ENCODE peak calls at places on chromosomes 4 and X, in eight cellular contexts. One of them, this sample, is unnamed.

GRCh38 chr4:1492636-1493539 is 86.6 kb upstream of the NKX1-1 start:
- DNase-seq in activated B cell treated with CpG ODN at 0.5 μM for 24 hours: no peak
- DNase-seq in Caco-2: peak; percentile 21
- DNase-seq in lower leg skin: no peak
- DNase-seq in colonic mucosa: no peak
- DNase-seq in tibial artery: peak; percentile 48
- DNase-seq in RWPE2: peak; percentile 56
- DNase-seq in suprapubic skin: peak; percentile 49
- DNase-seq in this sample: no peak

GRCh38 chr4:73420615-73421014 is 15.4 kb upstream of the AFP start:
- DNase-seq in activated B cell treated with CpG ODN at 0.5 μM for 24 hours: no peak
- DNase-seq in Caco-2: no peak
- DNase-seq in lower leg skin: no peak
- DNase-seq in colonic mucosa: no peak
- DNase-seq in tibial artery: no peak
- DNase-seq in RWPE2: no peak
- DNase-seq in suprapubic skin: no peak
- DNase-seq in this sample: no peak

GRCh38 chr4:17577660-17578481 is 873 bp downstream of the LAP3 start:
- DNase-seq in activated B cell treated with CpG ODN at 0.5 μM for 24 hours: no peak
- DNase-seq in Caco-2: peak; percentile 42
- DNase-seq in lower leg skin: peak; percentile 23
- DNase-seq in colonic mucosa: peak; percentile 56
- DNase-seq in tibial artery: peak; percentile 77
- DNase-seq in RWPE2: no peak
- DNase-seq in suprapubic skin: peak; percentile 80
- DNase-seq in this sample: peak; percentile 29

GRCh38 chr4:28093071-28093470 is 1232.4 kb downstream of the STIM2 start:
- DNase-seq in activated B cell treated with CpG ODN at 0.5 μM for 24 hours: no peak
- DNase-seq in Caco-2: no peak
- DNase-seq in lower leg skin: no peak
- DNase-seq in colonic mucosa: no peak
- DNase-seq in tibial artery: no peak
- DNase-seq in RWPE2: no peak
- DNase-seq in suprapubic skin: no peak
- DNase-seq in this sample: no peak

GRCh38 chr4:163495900-163496299 is 1.4 kb downstream of the TMA16 start:
- DNase-seq in activated B cell treated with CpG ODN at 0.5 μM for 24 hours: no peak
- DNase-seq in Caco-2: no peak
- DNase-seq in lower leg skin: no peak
- DNase-seq in colonic mucosa: no peak
- DNase-seq in tibial artery: no peak
- DNase-seq in RWPE2: no peak
- DNase-seq in suprapubic skin: no peak
- DNase-seq in this sample: no peak

GRCh38 chrX:55342533-55343501 is 78.1 kb upstream of the PAGE3 start:
- DNase-seq in activated B cell treated with CpG ODN at 0.5 μM for 24 hours: no peak
- DNase-seq in Caco-2: no peak
- DNase-seq in lower leg skin: peak; percentile 13
- DNase-seq in colonic mucosa: peak; percentile 53
- DNase-seq in tibial artery: no peak
- DNase-seq in RWPE2: no peak
- DNase-seq in suprapubic skin: no peak
- DNase-seq in this sample: no peak

GRCh38 chrX:97389761-97390192 is 506.1 kb downstream of the RPA4 start:
- DNase-seq in activated B cell treated with CpG ODN at 0.5 μM for 24 hours: no peak
- DNase-seq in Caco-2: no peak
- DNase-seq in lower leg skin: no peak
- DNase-seq in colonic mucosa: no peak
- DNase-seq in tibial artery: no peak
- DNase-seq in RWPE2: no peak
- DNase-seq in suprapubic skin: no peak
- DNase-seq in this sample: no peak

GRCh38 chr4:15378493-15378892 is 49.3 kb upstream of the C1QTNF7 start:
- DNase-seq in activated B cell treated with CpG ODN at 0.5 μM for 24 hours: no peak
- DNase-seq in Caco-2: no peak
- DNase-seq in lower leg skin: no peak
- DNase-seq in colonic mucosa: no peak
- DNase-seq in tibial artery: no peak
- DNase-seq in RWPE2: no peak
- DNase-seq in suprapubic skin: no peak
- DNase-seq in this sample: no peak

GRCh38 chrX:123153846-123154335 is 30.2 kb upstream of the GRIA3 start:
- DNase-seq in activated B cell treated with CpG ODN at 0.5 μM for 24 hours: no peak
- DNase-seq in Caco-2: no peak
- DNase-seq in lower leg skin: no peak
- DNase-seq in colonic mucosa: no peak
- DNase-seq in tibial artery: no peak
- DNase-seq in RWPE2: no peak
- DNase-seq in suprapubic skin: no peak
- DNase-seq in this sample: no peak

GRCh38 chr4:60589425-60589824 is 610.7 kb upstream of the ADGRL3 start:
- DNase-seq in activated B cell treated with CpG ODN at 0.5 μM for 24 hours: no peak
- DNase-seq in Caco-2: no peak
- DNase-seq in lower leg skin: no peak
- DNase-seq in colonic mucosa: no peak
- DNase-seq in tibial artery: no peak
- DNase-seq in RWPE2: no peak
- DNase-seq in suprapubic skin: no peak
- DNase-seq in this sample: no peak

GRCh38 chr4:15778742-15779231 is 659 bp downstream of the CD38 start:
- DNase-seq in activated B cell treated with CpG ODN at 0.5 μM for 24 hours: peak; percentile 42
- DNase-seq in Caco-2: no peak
- DNase-seq in lower leg skin: no peak
- DNase-seq in colonic mucosa: peak; percentile 50
- DNase-seq in tibial artery: no peak
- DNase-seq in RWPE2: no peak
- DNase-seq in suprapubic skin: no peak
- DNase-seq in this sample: no peak

GRCh38 chr4:113094802-113095201 is 45.3 kb downstream of the ANK2 start:
- DNase-seq in activated B cell treated with CpG ODN at 0.5 μM for 24 hours: no peak
- DNase-seq in Caco-2: no peak
- DNase-seq in lower leg skin: no peak
- DNase-seq in colonic mucosa: no peak
- DNase-seq in tibial artery: no peak
- DNase-seq in RWPE2: no peak
- DNase-seq in suprapubic skin: no peak
- DNase-seq in this sample: no peak

GRCh38 chrX:136168929-136169735 is 21.8 kb downstream of the FHL1 start:
- DNase-seq in activated B cell treated with CpG ODN at 0.5 μM for 24 hours: no peak
- DNase-seq in Caco-2: no peak
- DNase-seq in lower leg skin: no peak
- DNase-seq in colonic mucosa: peak; percentile 36
- DNase-seq in tibial artery: peak; percentile 76
- DNase-seq in RWPE2: peak; percentile 35
- DNase-seq in suprapubic skin: peak; percentile 79
- DNase-seq in this sample: no peak

GRCh38 chr4:175435437-175435836 is 376.6 kb downstream of the GPM6A start:
- DNase-seq in activated B cell treated with CpG ODN at 0.5 μM for 24 hours: no peak
- DNase-seq in Caco-2: no peak
- DNase-seq in lower leg skin: no peak
- DNase-seq in colonic mucosa: no peak
- DNase-seq in tibial artery: no peak
- DNase-seq in RWPE2: no peak
- DNase-seq in suprapubic skin: no peak
- DNase-seq in this sample: no peak

GRCh38 chr4:53541577-53542206 is 49.6 kb downstream of the LNX1 start:
- DNase-seq in activated B cell treated with CpG ODN at 0.5 μM for 24 hours: no peak
- DNase-seq in Caco-2: no peak
- DNase-seq in lower leg skin: no peak
- DNase-seq in colonic mucosa: no peak
- DNase-seq in tibial artery: no peak
- DNase-seq in RWPE2: no peak
- DNase-seq in suprapubic skin: no peak
- DNase-seq in this sample: no peak

GRCh38 chr4:53010320-53010719 is 148.2 kb downstream of the RASL11B start:
- DNase-seq in activated B cell treated with CpG ODN at 0.5 μM for 24 hours: no peak
- DNase-seq in Caco-2: no peak
- DNase-seq in lower leg skin: peak; percentile 51
- DNase-seq in colonic mucosa: no peak
- DNase-seq in tibial artery: no peak
- DNase-seq in RWPE2: no peak
- DNase-seq in suprapubic skin: no peak
- DNase-seq in this sample: no peak

GRCh38 chr4:38281416-38282071 is 321.3 kb downstream of the PTTG2 start:
- DNase-seq in activated B cell treated with CpG ODN at 0.5 μM for 24 hours: no peak
- DNase-seq in Caco-2: no peak
- DNase-seq in lower leg skin: no peak
- DNase-seq in colonic mucosa: no peak
- DNase-seq in tibial artery: no peak
- DNase-seq in RWPE2: no peak
- DNase-seq in suprapubic skin: no peak
- DNase-seq in this sample: no peak

GRCh38 chrX:117834076-117834475 is 282.5 kb downstream of the KLHL13 start:
- DNase-seq in activated B cell treated with CpG ODN at 0.5 μM for 24 hours: no peak
- DNase-seq in Caco-2: no peak
- DNase-seq in lower leg skin: no peak
- DNase-seq in colonic mucosa: no peak
- DNase-seq in tibial artery: no peak
- DNase-seq in RWPE2: no peak
- DNase-seq in suprapubic skin: no peak
- DNase-seq in this sample: no peak

GRCh38 chr4:10112658-10113284 is 3.8 kb downstream of the WDR1 start:
- DNase-seq in activated B cell treated with CpG ODN at 0.5 μM for 24 hours: no peak
- DNase-seq in Caco-2: no peak
- DNase-seq in lower leg skin: no peak
- DNase-seq in colonic mucosa: no peak
- DNase-seq in tibial artery: no peak
- DNase-seq in RWPE2: no peak
- DNase-seq in suprapubic skin: no peak
- DNase-seq in this sample: no peak

GRCh38 chrX:13077168-13077567 is 32.7 kb upstream of the FAM9C start:
- DNase-seq in activated B cell treated with CpG ODN at 0.5 μM for 24 hours: no peak
- DNase-seq in Caco-2: no peak
- DNase-seq in lower leg skin: no peak
- DNase-seq in colonic mucosa: no peak
- DNase-seq in tibial artery: peak; percentile 70
- DNase-seq in RWPE2: no peak
- DNase-seq in suprapubic skin: no peak
- DNase-seq in this sample: no peak

GRCh38 chr4:122747068-122747467 is 14.6 kb downstream of the BBS12 start:
- DNase-seq in activated B cell treated with CpG ODN at 0.5 μM for 24 hours: no peak
- DNase-seq in Caco-2: no peak
- DNase-seq in lower leg skin: no peak
- DNase-seq in colonic mucosa: no peak
- DNase-seq in tibial artery: no peak
- DNase-seq in RWPE2: no peak
- DNase-seq in suprapubic skin: no peak
- DNase-seq in this sample: no peak

GRCh38 chrX:80237072-80237471 is 183.2 kb upstream of the TENT5D start:
- DNase-seq in activated B cell treated with CpG ODN at 0.5 μM for 24 hours: no peak
- DNase-seq in Caco-2: no peak
- DNase-seq in lower leg skin: no peak
- DNase-seq in colonic mucosa: no peak
- DNase-seq in tibial artery: no peak
- DNase-seq in RWPE2: no peak
- DNase-seq in suprapubic skin: no peak
- DNase-seq in this sample: no peak
- TF ChIP-seq CTCF in activated B cell treated with CpG ODN at 0.5 μM for 24 hours: no peak
- TF ChIP-seq CTCF in Caco-2: no peak
- TF ChIP-seq CTCF in lower leg skin: no peak
- TF ChIP-seq CTCF in colonic mucosa: no peak
- TF ChIP-seq CTCF in tibial artery: no peak
- TF ChIP-seq CTCF in RWPE2: no peak
- TF ChIP-seq CTCF in suprapubic skin: no peak
- TF ChIP-seq CTCF in this sample: no peak

GRCh38 chrX:102714994-102715393 is 2.7 kb downstream of the GPRASP2 start:
- DNase-seq in activated B cell treated with CpG ODN at 0.5 μM for 24 hours: no peak
- DNase-seq in Caco-2: no peak
- DNase-seq in lower leg skin: no peak
- DNase-seq in colonic mucosa: no peak
- DNase-seq in tibial artery: no peak
- DNase-seq in RWPE2: no peak
- DNase-seq in suprapubic skin: no peak
- DNase-seq in this sample: no peak
- TF ChIP-seq CTCF in activated B cell treated with CpG ODN at 0.5 μM for 24 hours: no peak
- TF ChIP-seq CTCF in Caco-2: no peak
- TF ChIP-seq CTCF in lower leg skin: no peak
- TF ChIP-seq CTCF in colonic mucosa: no peak
- TF ChIP-seq CTCF in tibial artery: no peak
- TF ChIP-seq CTCF in RWPE2: no peak
- TF ChIP-seq CTCF in suprapubic skin: no peak
- TF ChIP-seq CTCF in this sample: no peak

DNA sequence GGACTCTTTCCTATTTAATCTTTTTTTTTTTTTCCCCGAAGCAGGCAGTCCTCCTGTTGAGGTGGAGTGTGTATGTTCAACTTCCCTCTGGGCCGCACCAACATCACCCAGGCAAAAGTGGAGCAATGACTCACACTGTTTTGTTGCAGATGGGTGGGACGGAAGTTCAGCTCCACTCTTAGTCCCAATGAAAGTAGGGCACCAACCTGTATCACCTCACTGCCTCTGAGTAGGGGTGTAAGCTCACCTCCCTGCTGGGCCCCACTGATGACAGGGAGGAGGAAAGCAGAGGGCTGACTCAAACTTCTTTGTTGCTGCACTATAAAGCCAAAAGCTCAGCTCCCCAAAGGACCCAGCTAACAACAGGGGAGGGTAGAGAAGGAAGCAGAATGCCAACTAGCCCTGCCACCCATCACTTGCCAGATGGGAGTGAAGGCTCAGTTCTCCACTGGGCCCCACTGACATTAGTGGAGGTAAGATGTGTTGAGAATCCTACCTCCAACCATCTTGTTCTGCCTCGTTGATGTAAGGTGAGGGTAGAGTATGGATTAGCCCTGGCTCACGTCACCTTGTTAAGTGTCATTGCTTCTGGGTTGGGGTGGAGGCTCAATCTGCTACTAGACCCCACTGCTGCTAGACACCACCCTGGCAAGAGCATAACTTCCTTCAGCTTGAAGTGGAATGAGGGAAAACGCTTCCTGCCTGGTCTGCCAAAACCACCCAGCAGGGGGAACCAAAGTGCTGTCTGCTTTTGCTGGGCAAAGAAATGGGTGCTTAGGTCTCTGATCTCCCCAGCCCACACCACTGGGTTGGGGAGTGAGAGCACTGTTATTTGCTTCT is 14.1 kb downstream of the RPS6KA3 start:
- DNase-seq in activated B cell treated with CpG ODN at 0.5 μM for 24 hours: peak; percentile 42
- DNase-seq in Caco-2: peak; percentile 43
- DNase-seq in lower leg skin: peak; percentile 22
- DNase-seq in colonic mucosa: peak; percentile 83
- DNase-seq in tibial artery: peak; percentile 64
- DNase-seq in RWPE2: no peak
- DNase-seq in suprapubic skin: no peak
- DNase-seq in this sample: no peak
- TF ChIP-seq CTCF in activated B cell treated with CpG ODN at 0.5 μM for 24 hours: no peak
- TF ChIP-seq CTCF in Caco-2: peak; percentile 50
- TF ChIP-seq CTCF in lower leg skin: no peak
- TF ChIP-seq CTCF in colonic mucosa: peak; percentile 73
- TF ChIP-seq CTCF in tibial artery: peak; percentile 38
- TF ChIP-seq CTCF in RWPE2: peak; percentile 60
- TF ChIP-seq CTCF in suprapubic skin: peak; percentile 32
- TF ChIP-seq CTCF in this sample: no peak

GRCh38 chrX:72604112-72604511 is 31.5 kb upstream of the HDAC8 start:
- DNase-seq in activated B cell treated with CpG ODN at 0.5 μM for 24 hours: no peak
- DNase-seq in Caco-2: no peak
- DNase-seq in lower leg skin: no peak
- DNase-seq in colonic mucosa: no peak
- DNase-seq in tibial artery: no peak
- DNase-seq in RWPE2: no peak
- DNase-seq in suprapubic skin: no peak
- DNase-seq in this sample: no peak

GRCh38 chrX:72604705-72605104 is 32.1 kb upstream of the HDAC8 start:
- DNase-seq in activated B cell treated with CpG ODN at 0.5 μM for 24 hours: no peak
- DNase-seq in Caco-2: no peak
- DNase-seq in lower leg skin: no peak
- DNase-seq in colonic mucosa: no peak
- DNase-seq in tibial artery: no peak
- DNase-seq in RWPE2: no peak
- DNase-seq in suprapubic skin: no peak
- DNase-seq in this sample: no peak

GRCh38 chrX:72609313-72609712 is 36.7 kb upstream of the HDAC8 start:
- DNase-seq in activated B cell treated with CpG ODN at 0.5 μM for 24 hours: no peak
- DNase-seq in Caco-2: no peak
- DNase-seq in lower leg skin: no peak
- DNase-seq in colonic mucosa: no peak
- DNase-seq in tibial artery: no peak
- DNase-seq in RWPE2: no peak
- DNase-seq in suprapubic skin: no peak
- DNase-seq in this sample: no peak
- TF ChIP-seq CTCF in activated B cell treated with CpG ODN at 0.5 μM for 24 hours: no peak
- TF ChIP-seq CTCF in Caco-2: peak; percentile 35
- TF ChIP-seq CTCF in lower leg skin: no peak
- TF ChIP-seq CTCF in colonic mucosa: no peak
- TF ChIP-seq CTCF in tibial artery: no peak
- TF ChIP-seq CTCF in RWPE2: peak; percentile 42
- TF ChIP-seq CTCF in suprapubic skin: no peak
- TF ChIP-seq CTCF in this sample: no peak